ENCODE peak calls at places on chromosomes 1 and 21, in six cellular contexts. W, F, K, C, B and H are unnamed samples.

GRCh38 chr1:220144051-220144450 is 50.1 kb downstream of the IARS2 start:
- DNase-seq in B (no peak), W (no peak), K (no peak), F (no peak), C (no peak), H (no peak)

GRCh38 chr1:97827887-97828286 is 92.9 kb downstream of the DPYD start:
- DNase-seq in K (no peak), F (no peak), W (no peak), C (no peak), B (no peak), H (no peak)

GRCh38 chr1:186482661-186483255 is 21.8 kb upstream of the PDC start:
- DNase-seq in W (peak), F (peak), B (peak), C (peak), K (peak), H (peak)

GRCh38 chr1:60423181-60423780 is 349.7 kb upstream of the C1orf87 start:
- DNase-seq in F (peak), B (no peak), W (peak), C (no peak), K (no peak), H (no peak)

GRCh38 chr1:175824079-175824478 is 80.7 kb upstream of the TNR start:
- DNase-seq in F (no peak), W (peak), C (no peak), K (no peak), B (no peak), H (peak)

GRCh38 chr1:150970818-150971582 is 3.6 kb downstream of the CERS2 start:
- DNase-seq in K (no peak), B (peak), W (peak), F (peak), C (no peak), H (no peak)

GRCh38 chr1:59751801-59752200 is 62.9 kb upstream of the HOOK1 start:
- DNase-seq in F (no peak), K (no peak), W (peak), C (no peak), B (peak), H (no peak)

GRCh38 chr1:63486679-63487078 is 36.3 kb downstream of the ITGB3BP start:
- DNase-seq in K (no peak), F (peak), C (no peak), B (no peak), W (peak), H (no peak)

GRCh38 chr1:212138441-212138840 is 102.9 kb downstream of the DTL start:
- DNase-seq in C (no peak), F (no peak), W (no peak), B (no peak), K (no peak), H (no peak)

GRCh38 chr21:45555557-45556301 is 13.5 kb upstream of the SLC19A1 start:
- DNase-seq in C (peak), F (peak), W (peak), K (peak), B (peak), H (no peak)

GRCh38 chr1:221751267-221751887 is 9.5 kb upstream of the DUSP10 start:
- DNase-seq in C (no peak), W (no peak), K (no peak), B (no peak), F (no peak), H (no peak)

GRCh38 chr1:222040163-222040900 is 298.4 kb upstream of the DUSP10 start:
- DNase-seq in B (no peak), C (no peak), W (no peak), K (no peak), F (no peak), H (no peak)

GRCh38 chr1:22808846-22809501 is 98.3 kb downstream of the EPHB2 start:
- DNase-seq in K (peak), C (no peak), W (peak), F (peak), B (no peak), H (no peak)

GRCh38 chr1:213724640-213725536 is 262.9 kb upstream of the PROX1 start:
- DNase-seq in F (peak), K (no peak), C (no peak), B (no peak), W (peak), H (no peak)

GRCh38 chr1:44609412-44609767 is 64.9 kb downstream of the TMEM53 start:
- DNase-seq in B (peak), F (peak), W (peak), C (no peak), K (no peak), H (no peak)

GRCh38 chr1:212291505-212292134 is 6.4 kb downstream of the PPP2R5A start:
- DNase-seq in B (peak), K (no peak), C (peak), F (peak), W (peak), H (no peak)

GRCh38 chr1:215749423-215749822 is 182.3 kb downstream of the KCTD3 start:
- DNase-seq in K (peak), F (peak), W (peak), B (peak), C (no peak), H (no peak)

GRCh38 chr1:225424562-225425210 is 3.2 kb downstream of the LBR start:
- DNase-seq in K (no peak), W (peak), F (no peak), B (peak), C (no peak), H (no peak)

GRCh38 chr1:200178340-200178739 is 150.8 kb downstream of the NR5A2 start:
- DNase-seq in K (no peak), W (peak), F (peak), C (no peak), B (no peak), H (no peak)

DNA sequence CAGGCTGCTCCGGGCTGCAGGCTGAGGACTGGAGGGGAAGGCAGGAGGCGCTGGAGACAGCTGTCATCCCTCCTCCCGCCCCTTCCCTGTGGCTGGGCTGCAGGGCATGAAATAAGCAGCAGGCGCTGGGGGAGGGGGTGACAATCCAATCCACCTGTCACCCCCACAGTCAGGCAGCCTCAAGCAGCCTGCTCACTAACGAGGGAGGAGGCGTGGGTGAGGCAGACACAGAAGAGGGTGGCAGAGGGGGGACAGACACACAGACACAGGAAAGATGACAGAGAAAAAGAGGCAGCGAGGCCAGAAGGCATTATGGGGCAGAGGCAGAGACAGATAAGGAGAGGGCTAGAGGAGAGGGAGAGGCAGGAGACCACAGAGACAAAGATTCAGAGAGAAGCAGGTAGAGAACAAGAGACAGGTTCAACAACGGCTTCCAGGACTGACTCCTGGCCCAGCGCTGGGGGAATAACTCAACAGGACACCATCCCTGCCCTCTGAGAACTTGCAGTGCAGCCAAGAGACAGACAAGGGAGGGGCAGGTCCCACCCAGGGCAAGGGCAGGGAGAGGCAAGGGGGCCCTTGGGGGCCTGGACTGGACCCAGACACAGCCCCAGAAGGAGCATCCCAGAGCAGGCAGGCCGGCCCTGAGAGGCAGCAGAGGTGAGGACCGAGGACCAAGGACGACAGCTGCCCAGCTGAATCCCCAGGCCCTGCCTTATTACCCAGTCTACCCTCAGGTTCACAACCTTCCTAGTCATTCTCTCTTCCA is 11.2 kb downstream of the MEF2D start:
- DNase-seq in C (no peak), B (no peak), W (no peak), F (no peak), K (no peak), H (no peak)
- H3K4me3 ChIP-seq in C (no peak), B (no peak), W (no peak), F (no peak), K (peak), H (peak)

DNA sequence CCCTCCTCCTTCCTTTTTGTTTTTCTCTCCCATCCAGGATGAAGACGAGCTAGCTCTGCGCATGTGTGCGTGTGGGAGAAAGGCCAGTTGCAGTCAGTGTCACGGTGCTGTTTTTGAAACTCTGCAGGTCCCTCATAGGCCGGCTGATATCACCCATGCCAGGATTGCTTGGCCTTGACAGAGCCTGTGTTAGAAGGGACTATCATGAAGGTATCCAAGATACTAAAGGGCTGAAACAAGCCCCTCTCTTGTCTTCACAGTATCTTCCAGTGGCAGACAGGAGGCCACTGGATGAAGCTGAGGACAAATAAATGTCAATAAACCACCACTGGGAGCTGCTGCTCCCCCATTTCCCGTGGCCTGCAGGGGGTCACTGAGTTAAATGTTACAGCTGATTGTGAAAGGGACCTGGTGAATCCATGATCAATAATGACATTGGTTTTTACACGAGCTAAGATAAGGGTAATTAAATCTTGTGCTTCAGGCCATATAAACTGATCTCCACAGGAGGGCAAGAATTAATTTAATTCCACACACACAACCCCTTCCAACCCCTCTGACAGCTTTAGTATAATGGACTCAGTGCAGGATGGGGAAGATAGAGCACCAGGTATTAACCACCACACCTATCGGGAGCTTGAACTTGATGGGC is 64.6 kb upstream of the TARBP1 start:
- DNase-seq in C (no peak), K (no peak), W (no peak), B (no peak), F (no peak), H (no peak)
- TF ChIP-seq CTCF in C (no peak), K (no peak), W (peak), B (no peak), F (no peak), H (no peak)

GRCh38 chr1:178483251-178483957 is 13.4 kb downstream of the CLEC20A start:
- DNase-seq in K (no peak), B (no peak), F (no peak), W (peak), C (no peak), H (no peak)
- H3K4me3 ChIP-seq in K (no peak), B (no peak), F (no peak), W (no peak), C (no peak), H (no peak)

DNA sequence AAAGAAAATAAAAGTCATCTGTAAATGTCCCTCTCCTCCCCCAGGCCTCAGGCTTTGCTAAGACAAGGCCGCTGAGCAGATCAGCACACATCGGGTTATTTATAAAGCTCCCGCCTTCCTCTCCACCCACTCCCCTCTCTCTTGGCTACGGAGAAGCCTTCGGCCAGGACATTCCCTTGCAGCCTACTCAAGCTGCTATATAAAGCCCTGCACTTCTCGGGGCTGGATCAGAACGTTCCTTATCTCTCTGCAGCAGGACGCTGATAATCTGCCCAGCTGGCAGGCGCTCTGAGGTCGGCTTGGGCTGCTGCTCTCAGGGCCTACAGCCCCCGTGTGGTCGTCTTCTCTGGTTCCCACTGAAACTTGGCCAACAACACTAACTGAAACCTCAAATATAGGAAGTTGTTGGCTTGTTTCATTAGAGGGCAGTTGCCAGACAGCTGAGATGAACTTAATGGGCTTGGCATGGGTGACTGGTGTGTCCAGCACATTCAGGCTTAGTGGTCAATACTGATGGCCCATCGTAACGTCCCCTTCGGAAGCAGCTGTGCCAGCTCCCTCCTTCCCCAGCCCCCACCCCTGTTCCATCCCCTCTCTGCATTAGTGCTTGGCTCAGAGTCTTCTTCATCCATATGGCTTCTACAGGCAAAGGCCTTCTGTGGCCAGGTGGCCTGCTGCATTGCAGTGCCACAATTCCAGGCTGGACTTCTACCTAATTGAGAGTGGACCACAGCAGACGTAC is 64.6 kb downstream of the IER5 start:
- DNase-seq in F (peak), W (peak), K (no peak), C (no peak), B (peak), H (peak)
- TF ChIP-seq CTCF in F (peak), W (peak), K (no peak), C (no peak), B (peak), H (peak)

DNA sequence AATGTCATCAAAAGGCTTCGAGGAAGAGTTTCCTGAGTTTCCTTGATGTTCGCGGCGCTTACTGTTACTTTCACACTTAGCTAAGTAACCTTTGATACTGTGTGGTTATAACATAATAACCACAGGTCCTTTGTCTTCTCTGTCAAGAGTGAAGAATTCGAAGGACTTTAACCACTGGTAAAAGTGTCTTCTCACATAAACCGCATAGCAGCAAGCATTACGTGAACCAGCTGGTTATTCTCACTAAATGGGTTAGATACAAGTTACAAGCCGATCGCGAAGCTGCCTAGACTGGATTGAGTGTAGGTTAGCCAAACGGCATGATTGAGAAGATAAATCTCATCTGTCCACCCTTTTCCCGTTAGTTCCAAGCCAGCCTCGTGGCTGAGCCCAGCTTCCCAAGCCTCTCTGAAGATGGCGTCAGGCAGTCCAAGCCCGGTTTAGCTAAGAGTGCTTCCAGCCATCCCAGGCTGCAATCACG is 18.3 kb upstream of the IFNGR2 start:
- DNase-seq in B (no peak), F (no peak), K (no peak), C (no peak), W (no peak), H (no peak)
- H3K4me3 ChIP-seq in B (no peak), F (no peak), K (no peak), C (no peak), W (no peak), H (no peak)